ENCODE peak calls at places on chromosomes 5 and 9, in nine cellular contexts. X, K, D, B, V, C, M, N and U are unnamed samples.

GRCh38 chr5:139186293-139186692 is 11.9 kb downstream of the SIL1 start:
- DNase-seq in D (peak; percentile 30), C (no peak), N (no peak), V (no peak), B (no peak), X (no peak), K (no peak), M (no peak), U (no peak)

GRCh38 chr9:105683688-105684275 is 10.6 kb upstream of the TMEM38B start:
- DNase-seq in M (no peak), C (no peak), X (no peak), V (no peak), D (no peak), B (no peak), N (no peak), K (no peak), U (no peak)

GRCh38 chr9:104177003-104177611 is 83.0 kb downstream of the SMC2 start:
- DNase-seq in V (no peak), K (no peak), X (no peak), C (no peak), N (no peak), B (no peak), M (no peak), D (peak; percentile 20), U (no peak)

GRCh38 chr5:178386532-178386931 is 153.9 kb upstream of the PHYKPL start:
- DNase-seq in V (no peak), K (no peak), D (no peak), C (no peak), N (peak; percentile 22), M (no peak), X (no peak), B (no peak), U (no peak)

GRCh38 chr9:127662617-127663016 is 44.2 kb upstream of the CFAP157 start:
- DNase-seq in K (no peak), B (no peak), C (no peak), M (no peak), V (no peak), N (no peak), D (no peak), X (no peak), U (no peak)

GRCh38 chr9:73565833-73566465 is 414.3 kb downstream of the ANXA1 start:
- DNase-seq in K (no peak), B (no peak), M (no peak), V (peak; percentile 64), C (no peak), D (peak; percentile 52), X (no peak), N (no peak), U (no peak)

GRCh38 chr5:83718195-83718825 is 2.3 kb downstream of the HAPLN1 start:
- DNase-seq in K (peak; percentile 62), V (peak; percentile 78), N (no peak), X (peak; percentile 73), C (no peak), D (peak; percentile 69), M (peak; percentile 35), B (no peak), U (peak; percentile 17)

GRCh38 chr5:138635268-138635667 is 60.1 kb upstream of the HSPA9 start:
- DNase-seq in K (no peak), M (no peak), B (no peak), D (peak; percentile 45), C (no peak), N (no peak), X (peak; percentile 29), V (no peak), U (peak; percentile 18)

GRCh38 chr5:114185274-114185673 is 176.6 kb upstream of the KCNN2 start:
- DNase-seq in V (no peak), X (no peak), B (no peak), N (peak; percentile 25), M (peak; percentile 51), K (no peak), D (peak; percentile 59), C (no peak), U (no peak)

GRCh38 chr5:58497956-58498942 is 7.0 kb downstream of the GAPT start:
- DNase-seq in V (peak; percentile 45), K (peak; percentile 28), N (no peak), M (peak; percentile 5), X (peak; percentile 41), B (peak; percentile 24), D (peak; percentile 51), C (no peak), U (no peak)

GRCh38 chr5:50325237-50325832 is 115.8 kb downstream of the EMB start:
- DNase-seq in X (peak; percentile 28), V (peak; percentile 26), M (peak; percentile 7), D (peak; percentile 31), B (no peak), N (no peak), C (no peak), K (no peak), U (no peak)

GRCh38 chr5:27191786-27192505 is 153.6 kb upstream of the CDH9 start:
- DNase-seq in B (no peak), K (no peak), V (peak; percentile 45), C (no peak), M (no peak), X (peak; percentile 10), N (no peak), D (peak; percentile 74), U (no peak)

GRCh38 chr5:156922207-156922792 is 40.7 kb downstream of the TIMD4 start:
- DNase-seq in M (no peak), D (no peak), B (no peak), C (no peak), K (no peak), X (no peak), N (no peak), V (no peak), U (no peak)

GRCh38 chr5:32523625-32524024 is 61.7 kb upstream of the SUB1 start:
- DNase-seq in V (no peak), D (no peak), X (no peak), M (no peak), B (no peak), K (no peak), N (no peak), C (no peak), U (no peak)
- TF ChIP-seq CTCF in V (no peak), D (no peak), X (no peak), M (peak; percentile 23), B (no peak), K (no peak), N (no peak), C (no peak), U (no peak)

DNA sequence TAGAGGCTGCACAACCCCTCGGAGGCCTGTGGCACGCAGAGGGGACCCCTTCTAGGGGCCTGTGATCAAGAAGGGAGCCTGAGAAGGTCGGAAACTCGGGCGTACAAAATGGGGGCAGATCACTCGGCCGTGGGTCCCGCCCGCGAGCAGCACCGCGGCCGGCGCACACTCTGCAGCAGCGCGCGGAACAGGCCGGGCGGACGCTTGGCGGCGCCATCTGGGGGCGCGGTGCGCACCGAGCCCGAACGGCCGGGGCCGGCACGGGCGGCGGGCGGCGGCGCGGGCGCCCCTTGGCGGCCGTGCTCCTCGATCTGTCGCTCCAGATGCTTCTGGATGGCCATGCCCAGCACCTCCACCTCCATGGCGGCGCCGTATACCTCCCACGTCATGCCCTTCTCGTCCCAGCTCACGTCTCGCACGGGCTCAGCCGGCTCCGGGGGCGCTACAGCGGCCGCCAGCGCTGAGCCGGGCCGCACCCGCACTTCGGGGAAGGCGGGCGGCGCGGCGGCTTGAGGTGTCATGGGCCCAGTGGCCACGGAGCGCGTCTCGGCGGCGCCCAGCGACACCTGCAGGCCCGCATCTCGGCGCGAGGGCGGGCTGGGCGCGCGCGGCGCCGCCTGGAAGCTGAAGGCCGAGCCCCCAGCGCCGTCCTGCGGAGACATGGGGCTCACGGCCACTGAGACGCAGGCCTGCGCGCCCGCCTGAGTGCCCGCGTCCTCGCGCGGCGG is 13.1 kb downstream of the GPRIN1 start:
- DNase-seq in B (no peak), C (no peak), D (peak; percentile 28), N (no peak), K (no peak), M (no peak), V (no peak), X (no peak), U (no peak)
- H3K4me3 ChIP-seq in B (peak overlapping the region; percentile 39), C (peak overlapping the region; percentile 68), D (no peak overlapping the region), N (peak overlapping the region; percentile 33), K (no peak overlapping the region), M (no peak overlapping the region), V (no peak overlapping the region), X (no peak overlapping the region), U (no peak overlapping the region)

GRCh38 chr5:131495536-131496399 is 139.3 kb downstream of the RAPGEF6 start:
- DNase-seq in D (no peak), X (no peak), C (no peak), K (no peak), M (no peak), N (no peak), V (no peak), B (no peak), U (no peak)

GRCh38 chr5:131491749-131492148 is 143.3 kb downstream of the RAPGEF6 start:
- DNase-seq in D (peak; percentile 40), M (no peak), C (no peak), K (no peak), X (peak; percentile 45), V (no peak), B (no peak), N (no peak), U (no peak)

DNA sequence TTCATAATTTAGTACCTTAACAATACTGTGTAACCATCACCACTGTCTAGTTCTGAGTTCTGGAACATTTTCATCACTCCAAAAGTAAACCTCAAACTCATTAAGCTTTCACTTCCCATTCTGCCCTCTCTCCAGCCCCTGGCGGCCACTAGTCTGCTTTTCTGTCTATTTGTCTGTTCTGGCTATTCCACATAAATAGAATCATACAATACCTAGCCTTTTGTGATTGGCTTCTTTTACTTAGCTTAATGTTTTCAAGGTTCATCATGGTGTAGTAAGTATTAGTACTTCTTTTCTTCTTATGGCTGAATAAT is 138.7 kb downstream of the RAPGEF6 start:
- DNase-seq in X (no peak), D (no peak), B (peak; percentile 29), K (no peak), M (no peak), N (no peak), V (no peak), C (no peak), U (no peak)
- TF ChIP-seq CTCF in X (no peak), D (no peak), B (no peak), K (no peak), M (no peak), N (no peak), V (no peak), C (no peak), U (no peak)

GRCh38 chr5:16450163-16450562 is 15.4 kb downstream of the ZNF622 start:
- DNase-seq in C (no peak), N (no peak), X (no peak), B (no peak), K (no peak), D (no peak), M (no peak), V (no peak), U (no peak)
- H3K4me3 ChIP-seq in C (no peak overlapping the region), N (no peak overlapping the region), X (no peak overlapping the region), B (no peak overlapping the region), K (no peak overlapping the region), D (no peak overlapping the region), M (no peak overlapping the region), V (no peak overlapping the region), U (no peak overlapping the region)